ENCODE peak calls at places on chromosomes 3 and 15, in six cellular contexts. H is cardiac fibroblast, L is NCI-H2171, U is activated gamma-delta T cell treated with Interleukin-2 at 50 U/mL for 16 hours, A is brain microvascular endothelial cell, J is NCI-H460. F is an unnamed sample.
A peak's percentile ranks its signal among the peaks of the same experiment; 100 is the strongest.

GRCh38 chr3:130906374-130906995 is 12.6 kb downstream of the ATP2C1 start:
- DNase-seq in H (peak; percentile 29), L (no peak), U (no peak), A (peak; percentile 45), J (no peak), F (no peak)

GRCh38 chr3:152298393-152299242 is 29.9 kb downstream of the MBNL1 start:
- DNase-seq in H (peak; percentile 98), L (peak; percentile 82), U (peak; percentile 46), A (peak; percentile 98), J (peak; percentile 54), F (peak; percentile 85)

GRCh38 chr15:54082836-54083492 is 104.7 kb downstream of the UNC13C start:
- DNase-seq in H (peak; percentile 8), L (no peak), U (no peak), A (peak; percentile 2), J (no peak), F (peak; percentile 21)

GRCh38 chr15:79593119-79593869 is 161.2 kb downstream of the MINAR1 start:
- DNase-seq in H (peak; percentile 7), L (no peak), U (no peak), A (no peak), J (no peak), F (no peak)

GRCh38 chr15:70419046-70419445 is 321.3 kb upstream of the TLE3 start:
- DNase-seq in H (no peak), L (no peak), U (no peak), A (no peak), J (no peak), F (no peak)

GRCh38 chr3:160754371-160754854 is 1.6 kb upstream of the PPM1L start:
- DNase-seq in H (peak; percentile 50), L (no peak), U (no peak), A (peak; percentile 32), J (no peak), F (no peak)

GRCh38 chr3:4736284-4736861 is 242.9 kb upstream of the BHLHE40 start:
- DNase-seq in H (peak; percentile 63), L (no peak), U (no peak), A (no peak), J (no peak), F (no peak)

GRCh38 chr3:9951962-9952805 is at the start of gene PRRT3:
- DNase-seq in H (peak; percentile 52), L (no peak), U (peak; percentile 39), A (peak; percentile 29), J (no peak), F (no peak)

GRCh38 chr3:119817071-119817470 is 35.2 kb downstream of the NR1I2 start:
- DNase-seq in H (no peak), L (no peak), U (no peak), A (no peak), J (no peak), F (peak; percentile 10)

GRCh38 chr3:69084326-69084667 is 440 bp upstream of the ARL6IP5 start:
- DNase-seq in H (peak; percentile 78), L (no peak), U (no peak), A (peak; percentile 60), J (peak; percentile 73), F (no peak)

GRCh38 chr3:140160553-140160952 is 225.6 kb downstream of the CLSTN2 start:
- DNase-seq in H (no peak), L (no peak), U (no peak), A (no peak), J (no peak), F (no peak)

GRCh38 chr3:10783360-10784346 is 32.4 kb upstream of the SLC6A11 start:
- DNase-seq in H (peak; percentile 24), L (no peak), U (peak; percentile 21), A (peak; percentile 19), J (peak; percentile 24), F (peak; percentile 16)

GRCh38 chr3:122458992-122459391 is 43.1 kb upstream of the WDR5B start:
- DNase-seq in H (peak; percentile 77), L (no peak), U (no peak), A (no peak), J (peak; percentile 25), F (no peak)

GRCh38 chr3:16319307-16319706 is 54.3 kb downstream of the OXNAD1 start:
- DNase-seq in H (no peak), L (no peak), U (peak; percentile 78), A (no peak), J (peak; percentile 23), F (no peak)

GRCh38 chr15:23035964-23036566 is 3.3 kb downstream of the TUBGCP5 start:
- DNase-seq in H (peak; percentile 56), L (no peak), U (peak; percentile 51), A (peak; percentile 61), J (peak; percentile 43), F (peak; percentile 33)

GRCh38 chr3:32454111-32454510 is 48.5 kb downstream of the CMTM6 start:
- DNase-seq in H (no peak), L (no peak), U (no peak), A (no peak), J (no peak), F (no peak)

GRCh38 chr15:50182233-50183013 is 427 bp downstream of the SLC27A2 start:
- DNase-seq in H (peak; percentile 25), L (peak; percentile 48), U (peak; percentile 26), A (no peak), J (no peak), F (peak; percentile 24)

GRCh38 chr3:183487896-183488295 is 59.5 kb upstream of the MCF2L2 start:
- DNase-seq in H (no peak), L (no peak), U (no peak), A (no peak), J (no peak), F (no peak)

GRCh38 chr3:135992072-135992471 is 26.5 kb downstream of the PPP2R3A start:
- DNase-seq in H (peak; percentile 60), L (no peak), U (no peak), A (peak; percentile 79), J (no peak), F (no peak)

GRCh38 chr3:34070831-34071230 is 272.4 kb downstream of the PDCD6IP start:
- DNase-seq in H (no peak), L (no peak), U (no peak), A (no peak), J (no peak), F (no peak)

GRCh38 chr3:196218155-196218712 is 1.9 kb downstream of the SLC51A start:
- DNase-seq in H (no peak), L (no peak), U (no peak), A (no peak), J (no peak), F (no peak)

GRCh38 chr3:24494616-24495333 is at the start of gene THRB:
- DNase-seq in H (peak; percentile 59), L (no peak), U (no peak), A (no peak), J (peak; percentile 27), F (no peak)

GRCh38 chr15:101530224-101530958 is 40.9 kb upstream of the PCSK6 start:
- DNase-seq in H (no peak), L (no peak), U (no peak), A (no peak), J (no peak), F (no peak)

GRCh38 chr3:18425641-18426403 is 683 bp upstream of the SATB1 start:
- DNase-seq in H (peak; percentile 7), L (peak; percentile 66), U (peak; percentile 67), A (no peak), J (no peak), F (no peak)

GRCh38 chr15:90001683-90002427 is 731 bp downstream of the ZNF710 start:
- DNase-seq in H (peak; percentile 70), L (peak; percentile 44), U (peak; percentile 55), A (peak; percentile 35), J (no peak), F (no peak)

GRCh38 chr15:60548101-60548500 is 69.2 kb upstream of the ICE2 start:
- DNase-seq in H (no peak), L (no peak), U (no peak), A (no peak), J (no peak), F (no peak)

GRCh38 chr15:57375827-57376694 is at the start of gene CGNL1:
- DNase-seq in H (peak; percentile 59), L (no peak), U (no peak), A (no peak), J (peak; percentile 13), F (no peak)

GRCh38 chr3:126126292-126126691 is 42.4 kb upstream of the SLC41A3 start:
- DNase-seq in H (no peak), L (no peak), U (no peak), A (no peak), J (no peak), F (no peak)

GRCh38 chr15:99536422-99537033 is 29.3 kb upstream of the MEF2A start:
- DNase-seq in H (peak; percentile 47), L (no peak), U (no peak), A (peak; percentile 83), J (no peak), F (peak; percentile 42)

GRCh38 chr3:177929310-177929709 is 606.9 kb upstream of the KCNMB2 start:
- DNase-seq in H (no peak), L (no peak), U (no peak), A (peak; percentile 47), J (no peak), F (no peak)

GRCh38 chr3:99633887-99634558 is 4.4 kb upstream of the COL8A1 start:
- DNase-seq in H (no peak), L (no peak), U (no peak), A (no peak), J (no peak), F (no peak)

F was measured in NCI-H446.